ENCODE peak calls at places on chromosomes 3 and 15, in eight cellular contexts. Q, V, B, L, G, E, F and K are unnamed samples.

GRCh38 chr3:156400735-156401134 is 154.2 kb downstream of the SSR3 start:
- DNase-seq in B (no peak), G (no peak), V (no peak), Q (no peak), E (no peak), F (no peak), L (no peak), K (no peak)

GRCh38 chr3:122415762-122416654 is at the start of gene WDR5B:
- DNase-seq in L (peak; percentile 97), V (peak; percentile 96), G (peak; percentile 98), B (peak; percentile 99), F (peak; percentile 98), Q (peak; percentile 92), E (peak; percentile 98), K (peak; percentile 98)

GRCh38 chr3:30605005-30605404 is 1.4 kb upstream of the TGFBR2 start:
- DNase-seq in F (no peak), L (no peak), G (no peak), Q (no peak), E (no peak), B (no peak), V (no peak), K (no peak)

GRCh38 chr15:85024509-85025336 is 43.1 kb downstream of the PDE8A start:
- DNase-seq in F (peak; percentile 78), G (no peak), L (no peak), V (peak; percentile 72), B (no peak), Q (no peak), E (peak; percentile 42), K (peak; percentile 84)

GRCh38 chr3:194870394-194871110 is 184.9 kb downstream of the FAM43A start:
- DNase-seq in L (no peak), G (no peak), B (no peak), Q (no peak), F (peak; percentile 45), V (no peak), E (peak; percentile 42), K (peak; percentile 70)

GRCh38 chr3:117696871-117697270 is 987.3 kb downstream of the TUSC7 start:
- DNase-seq in B (no peak), G (no peak), Q (no peak), V (no peak), F (no peak), L (no peak), E (no peak), K (no peak)

GRCh38 chr3:142863965-142864924 is 24.6 kb downstream of the PCOLCE2 start:
- DNase-seq in G (no peak), F (no peak), V (peak; percentile 34), L (no peak), Q (no peak), B (no peak), E (no peak), K (peak; percentile 36)

GRCh38 chr15:39508536-39508935 is 72.3 kb upstream of the THBS1 start:
- DNase-seq in G (no peak), B (no peak), V (peak; percentile 20), E (no peak), Q (no peak), L (no peak), F (no peak), K (no peak)

GRCh38 chr3:62210016-62210415 is 163.3 kb downstream of the FEZF2 start:
- DNase-seq in B (no peak), G (no peak), V (peak; percentile 39), Q (no peak), E (no peak), L (no peak), F (no peak), K (no peak)

GRCh38 chr15:47332481-47332880 is 384.8 kb upstream of the SEMA6D start:
- DNase-seq in L (no peak), E (peak; percentile 57), B (no peak), F (no peak), V (no peak), Q (no peak), G (no peak), K (no peak)

GRCh38 chr15:72179950-72180581 is 17.5 kb downstream of the GRAMD2A start:
- DNase-seq in F (no peak), E (no peak), V (no peak), Q (no peak), B (no peak), G (peak; percentile 76), L (no peak), K (no peak)

GRCh38 chr3:153495422-153495821 is 333.4 kb downstream of the RAP2B start:
- DNase-seq in V (no peak), G (no peak), Q (no peak), B (no peak), F (no peak), E (no peak), L (no peak), K (no peak)

GRCh38 chr15:73997986-73998385 is 3.5 kb downstream of the PML start:
- DNase-seq in L (no peak), V (no peak), Q (no peak), E (no peak), F (no peak), B (no peak), G (no peak), K (no peak)

GRCh38 chr15:69903476-69904295 is 194.0 kb downstream of the TLE3 start:
- DNase-seq in V (peak; percentile 60), B (no peak), G (no peak), E (peak; percentile 14), L (no peak), F (peak; percentile 68), Q (no peak), K (no peak)

GRCh38 chr3:166029507-166029906 is 192.3 kb upstream of the BCHE start:
- DNase-seq in G (no peak), V (no peak), B (no peak), L (no peak), F (no peak), Q (no peak), E (no peak), K (no peak)

GRCh38 chr3:124770341-124771082 is 40.3 kb downstream of the UMPS start:
- DNase-seq in E (peak; percentile 14), F (no peak), B (no peak), L (peak; percentile 96), V (no peak), Q (no peak), G (peak; percentile 67), K (peak; percentile 48)

GRCh38 chr3:69914395-69914794 is 85.1 kb upstream of the SAMMSON start:
- DNase-seq in V (no peak), F (no peak), L (no peak), G (no peak), Q (no peak), B (no peak), E (no peak), K (peak; percentile 99)

GRCh38 chr15:48680841-48681240 is 35.3 kb upstream of the FBN1 start:
- DNase-seq in B (no peak), F (peak; percentile 85), L (no peak), E (peak; percentile 86), Q (no peak), V (peak; percentile 85), G (no peak), K (peak; percentile 85)

GRCh38 chr3:175433026-175433668 is 574.0 kb downstream of the NAALADL2 start:
- DNase-seq in Q (no peak), G (no peak), F (peak; percentile 30), B (no peak), V (peak; percentile 76), E (peak; percentile 49), L (no peak), K (peak; percentile 44)

GRCh38 chr3:177385831-177386301 is 188.6 kb upstream of the TBL1XR1 start:
- DNase-seq in Q (no peak), F (peak; percentile 70), B (no peak), G (no peak), L (no peak), V (peak; percentile 70), E (peak; percentile 54), K (peak; percentile 92)

GRCh38 chr3:8607285-8608040 is 37.1 kb downstream of the SSUH2 start:
- DNase-seq in L (peak; percentile 71), V (peak; percentile 78), B (peak; percentile 91), Q (no peak), G (peak; percentile 55), F (peak; percentile 93), E (peak; percentile 83), K (peak; percentile 81)

GRCh38 chr3:155313303-155313702 is 19.8 kb upstream of the STRIT1 start:
- DNase-seq in B (no peak), Q (no peak), F (peak; percentile 43), V (peak; percentile 81), E (no peak), L (no peak), G (no peak), K (no peak)

GRCh38 chr15:58472221-58472620 is 40.4 kb downstream of the LIPC start:
- DNase-seq in F (no peak), E (no peak), B (no peak), Q (no peak), G (no peak), V (no peak), L (no peak), K (no peak)

GRCh38 chr3:172675371-172676193 is 35.3 kb downstream of the NCEH1 start:
- DNase-seq in L (peak; percentile 19), V (peak; percentile 45), E (peak; percentile 71), Q (no peak), B (no peak), G (no peak), F (peak; percentile 73), K (peak; percentile 63)

GRCh38 chr3:165206454-165207266 is 10.5 kb upstream of the SLITRK3 start:
- DNase-seq in B (peak; percentile 73), F (peak; percentile 82), V (peak; percentile 72), L (peak; percentile 84), Q (peak; percentile 47), G (peak; percentile 83), E (peak; percentile 81), K (peak; percentile 83)

GRCh38 chr3:96755519-96755918 is 58.9 kb upstream of the EPHA6 start:
- DNase-seq in Q (no peak), L (no peak), E (no peak), V (no peak), B (no peak), F (no peak), G (no peak), K (peak; percentile 28)

GRCh38 chr15:34987982-34988873 is at the start of gene ZNF770:
- DNase-seq in V (peak; percentile 74), B (peak; percentile 79), E (peak; percentile 82), F (peak; percentile 84), L (peak; percentile 80), Q (peak; percentile 94), G (peak; percentile 91), K (peak; percentile 80)

GRCh38 chr15:33211409-33211808 is 16.9 kb upstream of the FMN1 start:
- DNase-seq in B (no peak), L (peak; percentile 93), G (no peak), E (peak; percentile 44), Q (no peak), F (peak; percentile 31), V (peak; percentile 11), K (no peak)
- TF ChIP-seq CTCF in B (no peak), L (no peak), G (no peak), E (no peak), Q (no peak), F (no peak), V (no peak), K (no peak)

GRCh38 chr3:146247906-146248305 is 3.0 kb downstream of the PLSCR4 start:
- DNase-seq in F (no peak), L (no peak), B (no peak), Q (no peak), E (peak; percentile 53), V (no peak), G (no peak), K (no peak)
- H3K4me3 ChIP-seq in F (no peak overlapping the region), L (no peak overlapping the region), B (no peak overlapping the region), Q (no peak overlapping the region), E (no peak overlapping the region), V (no peak overlapping the region), G (peak overlapping the region; percentile 71), K (no peak overlapping the region)

GRCh38 chr15:80061581-80061980 is 2.1 kb downstream of the ZFAND6 start:
- DNase-seq in F (peak; percentile 61), L (no peak), G (no peak), E (peak; percentile 57), Q (no peak), V (peak; percentile 50), B (no peak), K (peak; percentile 26)
- TF ChIP-seq CTCF in F (no peak), L (no peak), G (no peak), E (no peak), Q (no peak), V (no peak), B (no peak), K (no peak)

GRCh38 chr3:23172059-23172458 is 31.1 kb upstream of the UBE2E2 start:
- DNase-seq in V (no peak), L (no peak), Q (no peak), E (no peak), B (no peak), F (no peak), G (no peak), K (peak; percentile 42)
- H3K4me3 ChIP-seq in V (no peak overlapping the region), L (no peak overlapping the region), Q (no peak overlapping the region), E (no peak overlapping the region), B (no peak overlapping the region), F (no peak overlapping the region), G (no peak overlapping the region), K (no peak overlapping the region)